ENCODE peak calls at places on chromosomes 12 and 14, in seven cellular contexts. A, W, O, H, D, Z and P are unnamed samples.

GRCh38 chr14:66330916-66331315 is 155.3 kb upstream of the CCDC196 start:
- DNase-seq in A (no peak), W (no peak), O (peak), H (peak), D (no peak), Z (no peak), P (peak)

GRCh38 chr14:75995372-75996041 is 9.9 kb downstream of the IFT43 start:
- DNase-seq in A (no peak), W (no peak), O (no peak), H (peak), D (no peak), Z (no peak), P (peak)

GRCh38 chr14:57831981-57832380 is 33.9 kb downstream of the SLC35F4 start:
- DNase-seq in A (peak), W (no peak), O (no peak), H (no peak), D (no peak), Z (no peak), P (peak)

GRCh38 chr12:121796855-121797751 is 3.6 kb upstream of the RHOF start:
- DNase-seq in A (no peak), W (no peak), O (peak), H (peak), D (peak), Z (peak), P (peak)

GRCh38 chr12:129073157-129073915 is 220.1 kb downstream of the GLT1D1 start:
- DNase-seq in A (no peak), W (no peak), O (no peak), H (no peak), D (no peak), Z (no peak), P (no peak)

GRCh38 chr14:67636361-67636919 is 16.7 kb downstream of the ARG2 start:
- DNase-seq in A (peak), W (no peak), O (no peak), H (peak), D (no peak), Z (no peak), P (peak)

GRCh38 chr12:31877884-31878283 is 81.3 kb upstream of the RESF1 start:
- DNase-seq in A (no peak), W (no peak), O (no peak), H (no peak), D (no peak), Z (no peak), P (no peak)

GRCh38 chr12:77575376-77575775 is 255.3 kb upstream of the NAV3 start:
- DNase-seq in A (no peak), W (no peak), O (peak), H (no peak), D (no peak), Z (no peak), P (no peak)

GRCh38 chr14:104158827-104159798 is 20.7 kb downstream of the KIF26A start:
- DNase-seq in A (no peak), W (no peak), O (no peak), H (no peak), D (no peak), Z (no peak), P (no peak)

GRCh38 chr12:18720690-18721089 is 17.1 kb downstream of the PLCZ1 start:
- DNase-seq in A (no peak), W (no peak), O (no peak), H (no peak), D (no peak), Z (no peak), P (no peak)

GRCh38 chr14:50095895-50096294 is 20.5 kb downstream of the VCPKMT start:
- DNase-seq in A (no peak), W (no peak), O (no peak), H (no peak), D (no peak), Z (no peak), P (no peak)

GRCh38 chr12:71019282-71019831 is 98.8 kb upstream of the PTPRR start:
- DNase-seq in A (peak), W (no peak), O (no peak), H (no peak), D (no peak), Z (no peak), P (no peak)

GRCh38 chr12:110354172-110354780 is 49.2 kb downstream of the ANAPC7 start:
- DNase-seq in A (no peak), W (no peak), O (no peak), H (no peak), D (no peak), Z (no peak), P (no peak)

GRCh38 chr14:37056473-37056872 is 115.9 kb downstream of the SLC25A21 start:
- DNase-seq in A (no peak), W (no peak), O (peak), H (peak), D (no peak), Z (no peak), P (peak)

GRCh38 chr12:57520008-57520726 is at the start of gene DDIT3:
- DNase-seq in A (peak), W (peak), O (peak), H (peak), D (peak), Z (peak), P (peak)

GRCh38 chr12:117427176-117427575 is 65.8 kb upstream of the NOS1 start:
- DNase-seq in A (no peak), W (no peak), O (no peak), H (no peak), D (no peak), Z (no peak), P (no peak)

GRCh38 chr12:75509621-75510020 is 1.8 kb downstream of the KRR1 start:
- DNase-seq in A (no peak), W (no peak), O (no peak), H (no peak), D (no peak), Z (no peak), P (no peak)

GRCh38 chr12:122185494-122186082 is 2.7 kb downstream of the LRRC43 start:
- DNase-seq in A (no peak), W (no peak), O (no peak), H (no peak), D (no peak), Z (no peak), P (no peak)

GRCh38 chr14:88551936-88552565 is 2.8 kb downstream of the PTPN21 start:
- DNase-seq in A (no peak), W (no peak), O (no peak), H (peak), D (no peak), Z (peak), P (peak)

GRCh38 chr12:89183985-89184435 is 168.3 kb downstream of the DUSP6 start:
- DNase-seq in A (no peak), W (no peak), O (no peak), H (peak), D (no peak), Z (no peak), P (no peak)

GRCh38 chr14:93481758-93482157 is 51.0 kb downstream of the UNC79 start:
- DNase-seq in A (no peak), W (no peak), O (no peak), H (no peak), D (no peak), Z (no peak), P (no peak)

GRCh38 chr12:131041216-131041967 is 87.7 kb downstream of the ADGRD1 start:
- DNase-seq in A (no peak), W (no peak), O (no peak), H (no peak), D (no peak), Z (no peak), P (no peak)

GRCh38 chr12:31118831-31119530 is 45.3 kb downstream of the DDX11 start:
- DNase-seq in A (peak), W (peak), O (peak), H (no peak), D (no peak), Z (no peak), P (no peak)

GRCh38 chr12:53048780-53049401 is 974 bp upstream of the TNS2 start:
- DNase-seq in A (no peak), W (no peak), O (peak), H (peak), D (no peak), Z (peak), P (peak)

GRCh38 chr14:72513994-72514659 is 379.8 kb downstream of the DPF3 start:
- DNase-seq in A (peak), W (no peak), O (peak), H (peak), D (no peak), Z (no peak), P (peak)

GRCh38 chr12:65384240-65384639 is 105.8 kb downstream of the MSRB3 start:
- DNase-seq in A (no peak), W (no peak), O (no peak), H (no peak), D (no peak), Z (no peak), P (no peak)

GRCh38 chr14:50475460-50475859 is 56.9 kb downstream of the MAP4K5 start:
- DNase-seq in A (no peak), W (no peak), O (peak), H (no peak), D (no peak), Z (no peak), P (no peak)

GRCh38 chr12:52204931-52205505 is 13.2 kb upstream of the KRT80 start:
- DNase-seq in A (no peak), W (no peak), O (no peak), H (no peak), D (no peak), Z (no peak), P (no peak)